ENCODE peak calls at places on chromosome X, in six cellular contexts. V is stomach, I is HepG2, O is OCI-LY7, H is AG09309, K is AG10803. G is an unnamed sample.

GRCh38 chrX:41322821-41323603 is 10.9 kb upstream of the DDX3X start:
- DNase-seq in V (no peak), I (no peak), O (no peak), H (no peak), K (no peak), G (no peak)

GRCh38 chrX:118215346-118215745 is 98.7 kb upstream of the KLHL13 start:
- DNase-seq in V (no peak), I (no peak), O (no peak), H (no peak), K (no peak), G (no peak)

GRCh38 chrX:118963159-118963558 is 11.3 kb upstream of the LONRF3 start:
- DNase-seq in V (no peak), I (no peak), O (no peak), H (no peak), K (no peak), G (no peak)

GRCh38 chrX:12223650-12224049 is 85.4 kb downstream of the FRMPD4 start:
- DNase-seq in V (no peak), I (no peak), O (no peak), H (no peak), K (peak), G (no peak)

GRCh38 chrX:635428-636192 is 5.0 kb downstream of the SHOX start:
- DNase-seq in V (no peak), I (no peak), O (no peak), H (no peak), K (no peak), G (no peak)

GRCh38 chrX:136214551-136214950 is 36.6 kb downstream of the MAP7D3 start:
- DNase-seq in V (no peak), I (peak), O (no peak), H (peak), K (peak), G (peak)

GRCh38 chrX:17552251-17552650 is 177.3 kb downstream of the NHS start:
- DNase-seq in V (no peak), I (no peak), O (no peak), H (no peak), K (peak), G (no peak)

GRCh38 chrX:42087960-42088359 is 164.6 kb upstream of the CASK start:
- DNase-seq in V (no peak), I (no peak), O (no peak), H (no peak), K (no peak), G (no peak)

GRCh38 chrX:129768586-129769466 is 10.9 kb upstream of the SASH3 start:
- DNase-seq in V (no peak), I (peak), O (no peak), H (no peak), K (peak), G (no peak)

GRCh38 chrX:154436290-154436596 is 711 bp upstream of the GDI1 start:
- DNase-seq in V (no peak), I (no peak), O (no peak), H (no peak), K (no peak), G (no peak)

DNA sequence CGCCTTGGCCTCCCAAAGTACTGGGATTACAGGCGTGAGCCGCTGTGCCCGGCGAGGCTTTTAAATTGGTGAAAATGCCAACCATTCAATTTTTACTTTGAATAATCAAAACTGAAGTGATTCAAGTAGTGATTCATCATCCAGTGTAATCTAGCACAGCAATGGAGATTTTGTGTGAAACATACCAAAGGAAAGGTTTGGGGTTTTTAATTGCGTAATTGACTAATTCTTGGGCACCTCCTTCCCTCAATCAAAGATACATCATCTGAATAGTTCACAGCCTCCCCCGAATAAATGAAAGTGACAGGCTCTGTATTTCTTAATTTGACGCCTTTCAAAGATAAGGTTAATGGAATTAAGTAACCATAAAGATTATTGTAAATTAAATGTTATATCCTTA is 69.0 kb downstream of the DMD start:
- DNase-seq in V (no peak), I (no peak), O (no peak), H (no peak), K (no peak), G (no peak)
- TF ChIP-seq CTCF in V (no peak), I (no peak), O (no peak), H (no peak), K (no peak), G (no peak)

GRCh38 chrX:6223516-6223915 is 5.2 kb downstream of the NLGN4X start:
- DNase-seq in V (no peak), I (no peak), O (no peak), H (no peak), K (no peak), G (no peak)
- H3K4me3 ChIP-seq in V (no peak), I (no peak), O (no peak), H (no peak), K (no peak), G (no peak)

DNA sequence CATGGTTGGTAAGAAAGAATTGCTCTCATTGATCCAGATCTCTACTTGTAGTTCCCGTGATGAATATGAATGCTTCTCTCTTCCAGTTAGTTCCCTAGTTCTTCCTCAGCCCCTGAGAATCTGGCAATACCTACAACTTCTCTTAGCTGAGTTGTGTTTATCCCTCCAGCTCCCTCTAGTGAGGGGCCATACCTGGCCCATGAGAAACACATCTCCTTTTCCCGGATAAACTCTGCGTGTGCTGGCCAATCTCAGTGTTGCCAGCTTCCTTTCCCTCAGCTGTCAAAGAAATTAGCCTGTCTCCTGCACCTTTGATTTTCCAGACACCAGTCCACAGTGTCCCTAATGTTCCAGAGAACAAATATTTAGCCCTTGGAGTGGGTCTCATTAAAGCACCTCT is 5.7 kb downstream of the CBLL2 start:
- DNase-seq in V (no peak), I (no peak), O (no peak), H (no peak), K (no peak), G (no peak)
- TF ChIP-seq CTCF in V (no peak), I (no peak), O (no peak), H (peak), K (peak), G (peak)

DNA sequence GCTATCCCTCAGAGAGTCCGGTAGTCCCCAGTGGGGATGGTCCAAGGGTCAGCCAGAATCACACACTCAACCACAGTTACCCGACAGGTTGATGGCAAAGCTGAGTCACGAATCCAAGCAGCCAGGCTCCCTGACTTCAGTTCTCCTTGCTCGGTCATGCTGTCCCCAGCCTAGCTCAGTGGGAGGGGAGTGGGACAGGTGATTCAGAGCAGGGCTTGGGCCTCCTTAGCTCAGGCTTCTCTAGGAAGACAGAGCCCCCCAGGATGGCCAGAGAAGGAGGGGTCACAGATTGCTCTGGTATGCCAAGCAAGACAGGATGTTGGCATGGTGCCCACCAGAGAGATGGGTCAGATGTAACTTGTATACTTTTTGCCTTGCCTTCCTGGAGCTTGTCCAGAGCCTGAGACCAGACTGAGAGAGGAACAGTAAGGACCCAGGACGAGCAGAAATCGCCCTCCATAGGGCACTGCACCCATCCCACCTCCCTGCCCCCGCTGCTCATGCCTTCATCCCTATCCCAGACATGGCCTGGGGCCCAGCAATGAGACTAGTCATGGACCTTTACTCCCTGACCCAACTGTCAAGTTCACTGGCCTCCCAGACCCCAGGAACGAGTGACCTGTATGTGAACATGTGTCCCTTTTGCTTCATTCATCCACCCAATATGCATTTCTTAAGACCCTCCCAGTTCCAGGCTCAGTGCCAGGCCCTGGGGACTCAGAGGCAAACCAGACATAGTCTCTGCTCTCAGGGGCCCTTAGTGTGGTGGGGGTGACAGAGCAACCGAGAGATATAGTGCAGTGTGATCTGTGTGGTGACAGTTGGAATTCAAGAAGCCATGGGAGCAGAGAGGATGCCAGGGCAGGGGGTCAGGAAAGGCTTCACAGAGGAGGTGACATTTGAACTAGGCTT is 66.8 kb downstream of the EFNB1 start:
- DNase-seq in V (peak), I (peak), O (no peak), H (no peak), K (peak), G (peak)
- H3K4me3 ChIP-seq in V (peak), I (no peak), O (no peak), H (no peak), K (no peak), G (no peak)

DNA sequence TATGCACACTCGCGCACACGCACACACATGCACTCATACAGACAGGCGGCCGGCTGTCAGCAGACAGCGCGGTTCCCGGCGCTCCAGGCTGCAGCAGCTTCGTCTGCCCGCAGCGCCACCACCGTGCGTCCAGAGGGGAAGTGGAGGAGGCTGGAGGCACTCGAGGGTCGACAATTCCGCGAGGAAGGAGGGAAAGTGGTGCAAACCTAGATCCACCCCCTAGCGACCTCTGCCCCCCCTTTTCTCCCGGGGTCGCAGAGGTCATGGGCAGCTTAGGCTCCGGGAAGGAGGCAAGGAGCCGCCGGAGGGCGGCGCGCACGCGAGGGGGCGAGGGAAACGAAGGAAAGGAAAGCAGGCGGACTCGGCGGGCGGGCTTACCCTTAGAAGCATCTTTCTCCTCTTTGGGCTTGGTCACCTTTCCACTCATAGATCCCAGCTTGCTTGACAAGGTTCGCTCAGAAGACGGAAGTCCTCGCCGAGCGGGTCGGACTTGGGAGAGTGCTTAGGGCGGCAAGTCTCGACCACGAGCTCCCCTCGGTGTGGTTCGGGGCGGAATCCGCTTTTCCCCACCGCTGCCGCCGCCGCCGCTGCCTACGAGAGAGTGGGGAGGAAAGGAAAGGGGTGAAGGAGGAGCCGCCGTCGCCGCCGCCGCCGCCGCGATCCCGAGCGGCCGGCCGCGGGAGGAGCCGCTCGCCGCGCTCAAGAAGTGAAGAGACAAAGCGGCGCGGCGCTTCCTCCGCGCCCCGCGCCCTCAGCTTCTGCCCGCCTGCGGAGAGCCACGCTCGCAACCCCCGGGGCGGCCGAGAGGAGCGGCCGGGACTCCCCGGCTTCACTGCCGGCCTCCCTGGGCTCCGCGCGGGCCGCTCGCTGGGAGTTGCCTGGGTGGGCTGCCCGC is 326.6 kb upstream of the F9 start:
- DNase-seq in V (peak), I (no peak), O (no peak), H (no peak), K (peak), G (no peak)
- TF ChIP-seq CTCF in V (no peak), I (no peak), O (no peak), H (no peak), K (peak), G (peak)

G was measured in epithelial cell of proximal tubule.